ENCODE peak calls at places on chromosome 9, in seven cellular contexts. W is colonic mucosa, A is fibroblast of pulmonary artery, B is breast epithelium, Y is NT2/D1, E is iris pigment epithelial cell, M is occipital lobe. N is an unnamed sample.

GRCh38 chr9:71685394-71685793 is 82.9 kb downstream of the CEMIP2 start:
- DNase-seq in A (no peak), W (peak; percentile 32), Y (no peak), E (no peak), M (no peak), B (no peak), N (peak; percentile 13)

GRCh38 chr9:114501786-114502682 is 3.2 kb downstream of the WHRN start:
- DNase-seq in B (no peak), M (peak; percentile 56), W (no peak), Y (peak; percentile 35), A (no peak), E (peak; percentile 74), N (no peak)

GRCh38 chr9:130193119-130193518 is 20.9 kb downstream of the NCS1 start:
- DNase-seq in B (no peak), M (no peak), A (no peak), W (no peak), E (no peak), Y (no peak), N (no peak)

GRCh38 chr9:131889437-131890244 is 149.8 kb upstream of the RAPGEF1 start:
- DNase-seq in E (no peak), W (no peak), A (no peak), M (no peak), B (no peak), Y (no peak), N (no peak)

GRCh38 chr9:103928452-103928851 is 165.7 kb upstream of the SMC2 start:
- DNase-seq in M (no peak), E (peak; percentile 2), A (no peak), W (no peak), B (no peak), Y (no peak), N (no peak)

GRCh38 chr9:95508968-95509850 is 7.6 kb downstream of the PTCH1 start:
- DNase-seq in Y (peak; percentile 97), E (peak; percentile 93), B (peak; percentile 70), M (peak; percentile 86), A (peak; percentile 93), W (peak; percentile 89), N (peak; percentile 39)

GRCh38 chr9:136093995-136094881 is 851 bp downstream of the NACC2 start:
- DNase-seq in M (no peak), E (peak; percentile 75), Y (no peak), B (peak; percentile 71), A (peak; percentile 54), W (peak; percentile 76), N (peak; percentile 34)

GRCh38 chr9:123846966-123847365 is 83.0 kb downstream of the DENND1A start:
- DNase-seq in B (no peak), A (no peak), Y (no peak), W (no peak), E (no peak), M (no peak), N (no peak)

GRCh38 chr9:36298566-36298965 is 40.3 kb upstream of the GNE start:
- DNase-seq in B (peak; percentile 27), Y (no peak), M (no peak), E (peak; percentile 12), A (peak; percentile 44), W (no peak), N (no peak)

GRCh38 chr9:137404971-137405584 is 17.9 kb downstream of the EXD3 start:
- DNase-seq in M (no peak), B (no peak), A (no peak), W (no peak), E (no peak), Y (no peak), N (no peak)

GRCh38 chr9:123081824-123082223 is 48.4 kb downstream of the GPR21 start:
- DNase-seq in E (peak; percentile 58), W (no peak), M (no peak), A (peak; percentile 63), B (no peak), Y (peak; percentile 36), N (no peak)

GRCh38 chr9:33159760-33160127 is 7.4 kb downstream of the B4GALT1 start:
- DNase-seq in Y (no peak), E (peak; percentile 92), M (no peak), A (peak; percentile 93), W (peak; percentile 54), B (peak; percentile 60), N (peak; percentile 56)

GRCh38 chr9:95505676-95506437 is 10.9 kb downstream of the PTCH1 start:
- DNase-seq in B (no peak), Y (no peak), A (peak; percentile 68), M (no peak), W (peak; percentile 47), E (peak; percentile 59), N (peak; percentile 13)

GRCh38 chr9:87491488-87491887 is 6.2 kb upstream of the DAPK1 start:
- DNase-seq in M (no peak), E (no peak), A (no peak), W (no peak), B (no peak), Y (no peak), N (no peak)

GRCh38 chr9:90046317-90046861 is 441.6 kb downstream of the GADD45G start:
- DNase-seq in W (no peak), B (no peak), E (no peak), Y (no peak), A (no peak), M (no peak), N (no peak)

GRCh38 chr9:103942171-103942570 is 151.9 kb upstream of the SMC2 start:
- DNase-seq in E (peak; percentile 17), A (no peak), M (no peak), Y (no peak), B (no peak), W (no peak), N (no peak)

GRCh38 chr9:19127881-19128719 is 808 bp upstream of the PLIN2 start:
- DNase-seq in E (peak; percentile 43), M (no peak), A (no peak), W (peak; percentile 50), Y (no peak), B (no peak), N (peak; percentile 9)

GRCh38 chr9:106420511-106420944 is 442.4 kb upstream of the ZNF462 start:
- DNase-seq in A (no peak), E (no peak), W (no peak), M (no peak), Y (no peak), B (peak; percentile 20), N (no peak)

GRCh38 chr9:81390802-81391456 is 298.4 kb downstream of the TLE1 start:
- DNase-seq in M (no peak), Y (no peak), A (no peak), E (no peak), W (no peak), B (no peak), N (no peak)

GRCh38 chr9:105116047-105116868 is 128.2 kb upstream of the SLC44A1 start:
- DNase-seq in B (no peak), A (no peak), Y (no peak), E (no peak), W (no peak), M (no peak), N (no peak)

GRCh38 chr9:99505915-99506314 is 283.8 kb downstream of the SEC61B start:
- DNase-seq in E (no peak), Y (no peak), M (no peak), B (no peak), A (no peak), W (no peak), N (no peak)

GRCh38 chr9:78167356-78167755 is 68.5 kb upstream of the CEP78 start:
- DNase-seq in A (peak; percentile 8), W (peak; percentile 20), M (no peak), B (peak; percentile 35), E (peak; percentile 3), Y (no peak), N (no peak)

GRCh38 chr9:16515879-16516289 is 354.6 kb downstream of the BNC2 start:
- DNase-seq in A (peak; percentile 86), Y (peak; percentile 83), E (peak; percentile 83), W (no peak), B (no peak), M (no peak), N (no peak)

GRCh38 chr9:132006657-132007370 is 72.9 kb downstream of the MED27 start:
- DNase-seq in W (no peak), E (peak; percentile 63), Y (peak; percentile 15), A (peak; percentile 30), B (no peak), M (no peak), N (no peak)

GRCh38 chr9:13717356-13718057 is 438.0 kb upstream of the MPDZ start:
- DNase-seq in B (no peak), A (peak; percentile 46), M (no peak), E (peak; percentile 55), Y (no peak), W (no peak), N (no peak)

GRCh38 chr9:131310833-131311554 is 21.5 kb downstream of the PLPP7 start:
- DNase-seq in Y (no peak), E (no peak), B (no peak), W (no peak), M (no peak), A (no peak), N (peak; percentile 46)

GRCh38 chr9:5571629-5572232 is 57.2 kb upstream of the RIC1 start:
- DNase-seq in W (no peak), E (no peak), A (no peak), B (no peak), Y (no peak), M (no peak), N (no peak)